ENCODE peak calls at places on chromosome 22, in four cellular contexts. C is ovary, X is tibial nerve, A is breast epithelium. V is an unnamed sample.

GRCh38 chr22:45421349-45422057 is 8.0 kb downstream of the RIBC2 start:
- DNase-seq in C (no peak), X (no peak), A (peak), V (no peak)

GRCh38 chr22:42326786-42327185 is 56.3 kb upstream of the TCF20 start:
- DNase-seq in C (no peak), X (no peak), A (no peak), V (no peak)

GRCh38 chr22:43616645-43617044 is 195.5 kb downstream of the EFCAB6 start:
- DNase-seq in C (no peak), X (no peak), A (no peak), V (no peak)

GRCh38 chr22:26442086-26442756 is 13.2 kb downstream of the ASPHD2 start:
- DNase-seq in C (no peak), X (no peak), A (no peak), V (no peak)

GRCh38 chr22:44862981-44863860 is 110.8 kb downstream of the ARHGAP8 start:
- DNase-seq in C (no peak), X (no peak), A (no peak), V (peak)

GRCh38 chr22:38907767-38908166 is 35.8 kb upstream of the CBX6 start:
- DNase-seq in C (no peak), X (no peak), A (no peak), V (no peak)

GRCh38 chr22:42902875-42903510 is 45.9 kb upstream of the ARFGAP3 start:
- DNase-seq in C (peak), X (no peak), A (no peak), V (no peak)

GRCh38 chr22:32622004-32622761 is 147.6 kb downstream of the FBXO7 start:
- DNase-seq in C (peak), X (peak), A (peak), V (no peak)

GRCh38 chr22:41021655-41022454 is 70.5 kb upstream of the EP300 start:
- DNase-seq in C (peak), X (peak), A (peak), V (peak)

GRCh38 chr22:42688914-42689275 is 31.8 kb downstream of the A4GALT start:
- DNase-seq in C (no peak), X (no peak), A (no peak), V (no peak)

GRCh38 chr22:41862160-41862529 is 29.2 kb downstream of the SREBF2 start:
- DNase-seq in C (no peak), X (no peak), A (no peak), V (no peak)

GRCh38 chr22:44018594-44018993 is 5.5 kb upstream of the PARVB start:
- DNase-seq in C (no peak), X (no peak), A (no peak), V (no peak)

GRCh38 chr22:45586651-45587405 is 84.1 kb downstream of the FBLN1 start:
- DNase-seq in C (no peak), X (no peak), A (no peak), V (no peak)

GRCh38 chr22:38513063-38513462 is 7.0 kb upstream of the DDX17 start:
- DNase-seq in C (no peak), X (no peak), A (no peak), V (peak)

GRCh38 chr22:37184380-37184755 is 3.7 kb downstream of the C1QTNF6 start:
- DNase-seq in C (no peak), X (no peak), A (no peak), V (no peak)

GRCh38 chr22:30183861-30184278 is 62.7 kb downstream of the LIF start:
- DNase-seq in C (no peak), X (no peak), A (no peak), V (peak)

GRCh38 chr22:19723165-19723989 is at the start of gene GP1BB:
- DNase-seq in C (no peak), X (no peak), A (no peak), V (peak)

GRCh38 chr22:40955516-40955915 is 4.3 kb downstream of the RBX1 start:
- DNase-seq in C (no peak), X (no peak), A (no peak), V (peak)

GRCh38 chr22:19679476-19680099 is 34.7 kb upstream of the SEPTIN5 start:
- DNase-seq in C (peak), X (peak), A (no peak), V (peak)

GRCh38 chr22:29642694-29643093 is 39.3 kb downstream of the NF2 start:
- DNase-seq in C (no peak), X (no peak), A (no peak), V (no peak)

GRCh38 chr22:43013355-43014061 is 1.4 kb downstream of the PACSIN2 start:
- DNase-seq in C (no peak), X (no peak), A (no peak), V (no peak)

GRCh38 chr22:26461188-26461810 is 22.3 kb downstream of the HPS4 start:
- DNase-seq in C (peak), X (peak), A (no peak), V (peak)

GRCh38 chr22:36528795-36529718 is at the start of gene EIF3D:
- DNase-seq in C (peak), X (peak), A (peak), V (peak)

GRCh38 chr22:45318558-45319318 is 9.0 kb downstream of the FAM118A start:
- DNase-seq in C (peak), X (peak), A (no peak), V (no peak)

GRCh38 chr22:33577862-33578411 is 342.3 kb downstream of the LARGE1 start:
- DNase-seq in C (no peak), X (no peak), A (no peak), V (no peak)

GRCh38 chr22:44225812-44226211 is 45.1 kb downstream of the PARVG start:
- DNase-seq in C (no peak), X (no peak), A (no peak), V (no peak)

GRCh38 chr22:41782316-41782715 is 18.2 kb upstream of the CCDC134 start:
- DNase-seq in C (no peak), X (no peak), A (no peak), V (no peak)

GRCh38 chr22:33841281-33842005 is 78.8 kb downstream of the LARGE1 start:
- DNase-seq in C (no peak), X (no peak), A (no peak), V (no peak)

GRCh38 chr22:37330200-37331033 is 48.1 kb downstream of the CYTH4 start:
- DNase-seq in C (no peak), X (no peak), A (no peak), V (peak)

GRCh38 chr22:29830585-29830984 is 7.5 kb downstream of the ASCC2 start:
- DNase-seq in C (no peak), X (no peak), A (no peak), V (no peak)

GRCh38 chr22:37230673-37231405 is 13.2 kb downstream of the RAC2 start:
- DNase-seq in C (no peak), X (no peak), A (no peak), V (no peak)

GRCh38 chr22:34765115-34765514 is 300.8 kb upstream of the ISX start:
- DNase-seq in C (no peak), X (no peak), A (no peak), V (no peak)

GRCh38 chr22:39314251-39314971 is 5.0 kb downstream of the RPL3 start:
- DNase-seq in C (no peak), X (no peak), A (no peak), V (peak)

GRCh38 chr22:44245438-44245837 is 64.7 kb downstream of the PARVG start:
- DNase-seq in C (no peak), X (no peak), A (peak), V (no peak)

GRCh38 chr22:24985824-24986214 is 33.3 kb downstream of the KIAA1671 start:
- DNase-seq in C (peak), X (no peak), A (no peak), V (no peak)
- TF ChIP-seq POLR2A in C (no peak), X (no peak), A (no peak), V (no peak)

DNA sequence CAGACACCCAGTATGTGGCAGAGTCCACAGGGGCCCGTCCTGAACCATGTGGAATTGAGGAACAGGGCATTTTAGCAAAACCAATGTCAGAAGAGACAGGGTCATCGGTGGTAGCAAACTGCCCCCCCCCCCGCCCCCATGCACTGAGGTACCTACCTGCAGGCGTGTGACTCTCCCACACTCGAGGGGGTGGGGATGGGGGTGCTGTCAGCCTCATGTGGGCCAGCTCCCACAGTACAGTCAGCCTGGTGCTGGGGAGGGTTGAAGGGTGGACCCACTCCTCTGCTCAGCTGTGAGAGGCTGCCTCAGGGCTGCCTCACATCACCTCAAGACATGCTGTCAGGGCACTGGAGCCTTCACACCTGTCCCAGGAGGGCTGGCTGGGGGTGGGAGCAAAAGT is 10.7 kb upstream of the SUSD2 start:
- DNase-seq in C (no peak), X (no peak), A (no peak), V (no peak)
- TF ChIP-seq POLR2A in C (no peak), X (no peak), A (no peak), V (no peak)

GRCh38 chr22:46936378-46936916 is 174.0 kb downstream of the TBC1D22A start:
- DNase-seq in C (no peak), X (peak), A (no peak), V (no peak)

GRCh38 chr22:46934172-46934745 is 171.8 kb downstream of the TBC1D22A start:
- DNase-seq in C (no peak), X (no peak), A (no peak), V (no peak)

GRCh38 chr22:46937185-46937584 is 174.7 kb downstream of the TBC1D22A start:
- DNase-seq in C (no peak), X (no peak), A (no peak), V (no peak)

GRCh38 chr22:46934746-46935491 is 172.5 kb downstream of the TBC1D22A start:
- DNase-seq in C (no peak), X (no peak), A (no peak), V (peak)

GRCh38 chr22:46935506-46936377 is 173.3 kb downstream of the TBC1D22A start:
- DNase-seq in C (no peak), X (no peak), A (no peak), V (peak)
- TF ChIP-seq POLR2A in C (no peak), X (no peak), A (no peak), V (no peak)

GRCh38 chr22:21602579-21602978 is 27.2 kb downstream of the YDJC start:
- DNase-seq in C (no peak), X (no peak), A (no peak), V (no peak)
- TF ChIP-seq POLR2A in C (no peak), X (no peak), A (no peak), V (no peak)

DNA sequence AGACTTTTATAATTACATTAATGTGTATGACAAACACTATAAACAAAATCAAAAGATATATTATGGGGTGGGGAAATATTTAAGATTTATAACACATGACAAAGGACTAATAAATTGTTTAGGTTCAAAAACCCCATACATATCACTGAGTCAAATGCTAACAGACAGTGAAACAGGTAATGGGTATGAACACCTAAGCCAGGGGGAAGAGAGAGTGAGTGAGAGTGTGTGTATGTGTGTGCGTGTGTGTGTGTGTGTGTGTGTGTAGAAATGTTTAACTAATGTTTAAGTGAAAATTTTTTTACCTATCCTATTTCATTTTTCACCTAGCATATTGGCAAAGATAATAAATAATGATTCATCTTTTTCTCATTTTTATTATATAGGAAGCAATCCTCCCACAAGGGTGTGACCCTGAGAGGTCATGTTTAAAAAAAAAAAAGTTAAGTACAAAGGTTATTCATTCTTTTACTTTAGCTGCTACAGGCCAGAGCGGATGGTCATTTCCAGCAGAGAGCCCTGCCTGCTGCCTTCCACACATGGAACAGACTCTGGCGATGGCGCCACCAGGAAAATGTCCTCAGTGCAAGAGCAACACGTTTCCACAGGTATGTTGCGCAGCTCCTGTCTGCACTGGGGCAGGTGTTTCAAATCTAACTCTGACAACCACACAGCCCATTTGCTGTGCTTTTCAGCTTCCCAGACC is 72.9 kb downstream of the PISD start:
- DNase-seq in C (no peak), X (no peak), A (no peak), V (no peak)
- TF ChIP-seq POLR2A in C (no peak), X (no peak), A (no peak), V (no peak)

GRCh38 chr22:27918351-27919221 is 470 bp downstream of the PITPNB start:
- DNase-seq in C (peak), X (peak), A (peak), V (peak)

GRCh38 chr22:27925331-27925730 is 6.3 kb upstream of the PITPNB start:
- DNase-seq in C (no peak), X (no peak), A (no peak), V (no peak)

GRCh38 chr22:27919943-27920755 is 1.1 kb upstream of the PITPNB start:
- DNase-seq in C (peak), X (peak), A (no peak), V (no peak)

DNA sequence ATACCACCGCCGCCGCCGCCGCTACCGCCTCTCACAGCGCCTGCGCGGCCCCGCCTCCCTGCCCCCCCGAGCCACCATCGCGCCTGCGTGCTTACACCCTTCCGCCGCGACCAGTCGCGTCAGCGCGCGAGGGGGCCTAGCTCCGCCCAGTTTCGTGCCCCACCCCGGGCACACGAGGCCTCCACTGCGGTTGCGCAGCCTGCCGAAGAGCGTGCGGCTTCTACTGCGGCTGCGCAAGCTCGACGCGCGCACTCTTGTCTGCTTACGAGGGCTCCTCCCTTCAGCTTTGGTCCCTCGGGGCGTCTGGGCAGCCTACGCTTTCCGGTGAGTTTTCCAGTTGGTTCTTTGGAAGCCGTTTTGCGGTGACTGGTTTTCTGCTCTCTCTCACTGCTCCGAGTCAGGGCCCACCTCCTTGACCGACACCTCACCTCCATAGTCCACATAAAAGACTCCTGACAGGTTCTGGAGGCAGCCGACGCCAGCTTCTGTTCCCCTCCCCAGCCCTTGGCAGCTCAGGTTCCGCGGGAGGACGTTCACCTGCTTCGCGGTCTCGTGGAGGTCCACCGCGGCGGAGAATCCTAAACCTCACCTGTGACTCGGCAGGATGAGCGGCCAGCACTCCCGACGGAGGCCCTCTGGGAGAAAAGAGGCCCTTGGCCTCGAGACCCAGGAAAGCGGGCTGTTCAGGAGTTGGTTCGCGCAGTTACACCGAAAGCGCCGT is at the start of gene PITPNB:
- DNase-seq in C (peak), X (peak), A (peak), V (peak)
- TF ChIP-seq POLR2A in C (peak), X (peak), A (peak), V (peak)

DNA sequence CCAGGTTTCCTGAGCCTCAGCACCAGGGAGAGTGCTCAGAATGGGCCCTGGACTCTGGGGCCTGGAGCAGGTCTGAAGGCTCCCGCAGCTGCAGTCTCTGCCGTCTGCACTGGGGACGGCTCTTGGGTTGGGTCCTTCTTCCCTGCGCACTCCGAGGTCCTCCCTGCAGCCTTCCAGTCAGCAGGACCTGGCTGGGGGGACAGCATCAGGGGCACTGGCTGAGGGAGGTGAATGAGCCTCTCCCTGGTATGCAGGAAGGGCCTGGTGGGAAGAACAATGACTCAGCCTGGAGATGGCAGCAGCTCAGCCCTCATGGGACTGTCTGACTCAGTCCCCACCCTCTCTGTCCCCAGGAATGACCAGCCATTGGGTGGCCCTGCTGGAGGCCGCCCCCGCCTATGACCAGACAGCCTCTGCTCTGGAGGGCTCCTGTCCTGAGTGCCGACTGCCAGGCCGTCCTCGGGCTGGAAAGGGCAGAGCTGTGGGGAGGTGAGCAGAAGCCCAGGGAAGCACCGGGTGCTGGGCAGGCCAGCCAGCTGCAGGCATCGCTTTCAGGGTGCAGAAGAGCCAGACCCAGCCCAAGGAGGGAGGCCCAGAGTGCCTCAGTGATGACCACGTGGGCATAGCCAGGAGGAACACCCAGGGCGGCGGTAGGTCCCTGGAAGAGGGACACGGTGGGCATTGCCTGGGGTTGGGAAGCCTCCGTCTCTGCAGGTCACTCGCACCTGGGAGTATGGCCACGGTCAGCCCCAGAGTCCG is 455.0 kb downstream of the BRD1 start:
- DNase-seq in C (no peak), X (no peak), A (no peak), V (no peak)
- TF ChIP-seq POLR2A in C (no peak), X (no peak), A (no peak), V (no peak)

V was measured in erythroblast.